ENCODE peak calls at places on chromosomes 12 and 14, in nine cellular contexts. One of them, this sample, is unnamed.
A peak's percentile ranks its signal among the peaks of the same experiment; 100 is the strongest.

GRCh38 chr14:26286066-26286791 is 311.6 kb downstream of the NOVA1 start:
- DNase-seq in psoas muscle: no peak
- DNase-seq in HepG2: no peak
- DNase-seq in naive thymus-derived CD4-positive, alpha-beta T cell: no peak
- DNase-seq in right cardiac atrium: no peak
- DNase-seq in RWPE2: no peak
- DNase-seq in uterus: peak; percentile 26
- DNase-seq in PC-3: no peak
- DNase-seq in CD8-positive, alpha-beta T cell: no peak
- DNase-seq in this sample: no peak

GRCh38 chr12:18998343-18999270 is 130.9 kb upstream of the PLEKHA5 start:
- DNase-seq in psoas muscle: no peak
- DNase-seq in HepG2: no peak
- DNase-seq in naive thymus-derived CD4-positive, alpha-beta T cell: no peak
- DNase-seq in right cardiac atrium: no peak
- DNase-seq in RWPE2: no peak
- DNase-seq in uterus: no peak
- DNase-seq in PC-3: peak; percentile 67
- DNase-seq in CD8-positive, alpha-beta T cell: no peak
- DNase-seq in this sample: no peak

GRCh38 chr12:132523576-132524331 is 33.8 kb downstream of the FBRSL1 start:
- DNase-seq in psoas muscle: peak; percentile 73
- DNase-seq in HepG2: peak; percentile 32
- DNase-seq in naive thymus-derived CD4-positive, alpha-beta T cell: peak; percentile 71
- DNase-seq in right cardiac atrium: peak; percentile 71
- DNase-seq in RWPE2: no peak
- DNase-seq in uterus: peak; percentile 43
- DNase-seq in PC-3: peak; percentile 66
- DNase-seq in CD8-positive, alpha-beta T cell: peak; percentile 58
- DNase-seq in this sample: peak; percentile 64

GRCh38 chr12:93050026-93050747 is 121.1 kb upstream of the EEA1 start:
- DNase-seq in psoas muscle: no peak
- DNase-seq in HepG2: no peak
- DNase-seq in naive thymus-derived CD4-positive, alpha-beta T cell: no peak
- DNase-seq in right cardiac atrium: no peak
- DNase-seq in RWPE2: no peak
- DNase-seq in uterus: no peak
- DNase-seq in PC-3: peak; percentile 40
- DNase-seq in CD8-positive, alpha-beta T cell: no peak
- DNase-seq in this sample: no peak

GRCh38 chr14:52996493-52996892 is 45.6 kb upstream of the FERMT2 start:
- DNase-seq in psoas muscle: no peak
- DNase-seq in HepG2: no peak
- DNase-seq in naive thymus-derived CD4-positive, alpha-beta T cell: no peak
- DNase-seq in right cardiac atrium: no peak
- DNase-seq in RWPE2: no peak
- DNase-seq in uterus: no peak
- DNase-seq in PC-3: no peak
- DNase-seq in CD8-positive, alpha-beta T cell: no peak
- DNase-seq in this sample: no peak

GRCh38 chr14:93268406-93268805 is 61.4 kb downstream of the UBR7 start:
- DNase-seq in psoas muscle: no peak
- DNase-seq in HepG2: no peak
- DNase-seq in naive thymus-derived CD4-positive, alpha-beta T cell: no peak
- DNase-seq in right cardiac atrium: no peak
- DNase-seq in RWPE2: no peak
- DNase-seq in uterus: no peak
- DNase-seq in PC-3: no peak
- DNase-seq in CD8-positive, alpha-beta T cell: no peak
- DNase-seq in this sample: no peak

GRCh38 chr12:89552376-89552775 is 26.5 kb upstream of the POC1B start:
- DNase-seq in psoas muscle: no peak
- DNase-seq in HepG2: no peak
- DNase-seq in naive thymus-derived CD4-positive, alpha-beta T cell: no peak
- DNase-seq in right cardiac atrium: no peak
- DNase-seq in RWPE2: no peak
- DNase-seq in uterus: no peak
- DNase-seq in PC-3: peak; percentile 32
- DNase-seq in CD8-positive, alpha-beta T cell: no peak
- DNase-seq in this sample: no peak

GRCh38 chr12:10562306-10562933 is 51.0 kb downstream of the MAGOHB start:
- DNase-seq in psoas muscle: no peak
- DNase-seq in HepG2: peak; percentile 16
- DNase-seq in naive thymus-derived CD4-positive, alpha-beta T cell: peak; percentile 51
- DNase-seq in right cardiac atrium: no peak
- DNase-seq in RWPE2: no peak
- DNase-seq in uterus: no peak
- DNase-seq in PC-3: peak; percentile 87
- DNase-seq in CD8-positive, alpha-beta T cell: no peak
- DNase-seq in this sample: peak; percentile 47

GRCh38 chr14:95270203-95270602 is 49.5 kb downstream of the CLMN start:
- DNase-seq in psoas muscle: no peak
- DNase-seq in HepG2: no peak
- DNase-seq in naive thymus-derived CD4-positive, alpha-beta T cell: no peak
- DNase-seq in right cardiac atrium: no peak
- DNase-seq in RWPE2: no peak
- DNase-seq in uterus: no peak
- DNase-seq in PC-3: no peak
- DNase-seq in CD8-positive, alpha-beta T cell: no peak
- DNase-seq in this sample: no peak

GRCh38 chr12:49367381-49368239 is at the start of gene SPATS2:
- DNase-seq in psoas muscle: peak; percentile 95
- DNase-seq in HepG2: no peak
- DNase-seq in naive thymus-derived CD4-positive, alpha-beta T cell: no peak
- DNase-seq in right cardiac atrium: peak; percentile 97
- DNase-seq in RWPE2: no peak
- DNase-seq in uterus: peak; percentile 94
- DNase-seq in PC-3: no peak
- DNase-seq in CD8-positive, alpha-beta T cell: no peak
- DNase-seq in this sample: no peak

GRCh38 chr12:88579572-88579940 is 715 bp downstream of the KITLG start:
- DNase-seq in psoas muscle: peak; percentile 47
- DNase-seq in HepG2: no peak
- DNase-seq in naive thymus-derived CD4-positive, alpha-beta T cell: no peak
- DNase-seq in right cardiac atrium: peak; percentile 45
- DNase-seq in RWPE2: no peak
- DNase-seq in uterus: peak; percentile 44
- DNase-seq in PC-3: peak; percentile 49
- DNase-seq in CD8-positive, alpha-beta T cell: no peak
- DNase-seq in this sample: no peak

GRCh38 chr12:62724285-62724684 is 210.7 kb downstream of the PPM1H start:
- DNase-seq in psoas muscle: no peak
- DNase-seq in HepG2: no peak
- DNase-seq in naive thymus-derived CD4-positive, alpha-beta T cell: no peak
- DNase-seq in right cardiac atrium: no peak
- DNase-seq in RWPE2: no peak
- DNase-seq in uterus: no peak
- DNase-seq in PC-3: no peak
- DNase-seq in CD8-positive, alpha-beta T cell: no peak
- DNase-seq in this sample: no peak

GRCh38 chr14:90574640-90575131 is 177.9 kb downstream of the CALM1 start:
- DNase-seq in psoas muscle: peak; percentile 46
- DNase-seq in HepG2: no peak
- DNase-seq in naive thymus-derived CD4-positive, alpha-beta T cell: no peak
- DNase-seq in right cardiac atrium: peak; percentile 44
- DNase-seq in RWPE2: no peak
- DNase-seq in uterus: no peak
- DNase-seq in PC-3: no peak
- DNase-seq in CD8-positive, alpha-beta T cell: no peak
- DNase-seq in this sample: no peak

GRCh38 chr14:100067481-100067880 is 2.3 kb downstream of the EVL start:
- DNase-seq in psoas muscle: no peak
- DNase-seq in HepG2: no peak
- DNase-seq in naive thymus-derived CD4-positive, alpha-beta T cell: peak; percentile 13
- DNase-seq in right cardiac atrium: no peak
- DNase-seq in RWPE2: no peak
- DNase-seq in uterus: no peak
- DNase-seq in PC-3: no peak
- DNase-seq in CD8-positive, alpha-beta T cell: no peak
- DNase-seq in this sample: no peak

GRCh38 chr12:117360222-117360550 is 1.2 kb downstream of the NOS1 start:
- DNase-seq in psoas muscle: no peak
- DNase-seq in HepG2: no peak
- DNase-seq in naive thymus-derived CD4-positive, alpha-beta T cell: no peak
- DNase-seq in right cardiac atrium: no peak
- DNase-seq in RWPE2: no peak
- DNase-seq in uterus: no peak
- DNase-seq in PC-3: no peak
- DNase-seq in CD8-positive, alpha-beta T cell: no peak
- DNase-seq in this sample: no peak

GRCh38 chr12:94892544-94893267 is 110.8 kb downstream of the NDUFA12 start:
- DNase-seq in psoas muscle: no peak
- DNase-seq in HepG2: no peak
- DNase-seq in naive thymus-derived CD4-positive, alpha-beta T cell: no peak
- DNase-seq in right cardiac atrium: no peak
- DNase-seq in RWPE2: no peak
- DNase-seq in uterus: no peak
- DNase-seq in PC-3: no peak
- DNase-seq in CD8-positive, alpha-beta T cell: no peak
- DNase-seq in this sample: no peak

GRCh38 chr12:94889512-94890210 is 113.8 kb downstream of the NDUFA12 start:
- DNase-seq in psoas muscle: no peak
- DNase-seq in HepG2: no peak
- DNase-seq in naive thymus-derived CD4-positive, alpha-beta T cell: no peak
- DNase-seq in right cardiac atrium: no peak
- DNase-seq in RWPE2: no peak
- DNase-seq in uterus: no peak
- DNase-seq in PC-3: no peak
- DNase-seq in CD8-positive, alpha-beta T cell: no peak
- DNase-seq in this sample: no peak
- H3K4me1 ChIP-seq in psoas muscle: no peaks in the 10 kb centered on the region
- H3K4me1 ChIP-seq in HepG2: no peaks in the 10 kb centered on the region
- H3K4me1 ChIP-seq in naive thymus-derived CD4-positive, alpha-beta T cell: no peaks in the 10 kb centered on the region
- H3K4me1 ChIP-seq in right cardiac atrium: no peaks in the 10 kb centered on the region
- H3K4me1 ChIP-seq in RWPE2: no peaks in the 10 kb centered on the region
- H3K4me1 ChIP-seq in uterus: no peaks in the 10 kb centered on the region
- H3K4me1 ChIP-seq in PC-3: no peaks in the 10 kb centered on the region
- H3K4me1 ChIP-seq in CD8-positive, alpha-beta T cell: no peaks in the 10 kb centered on the region
- H3K4me1 ChIP-seq in this sample: no peaks in the 10 kb centered on the region

GRCh38 chr14:61469771-61470170 is 148.4 kb downstream of the PRKCH start:
- DNase-seq in psoas muscle: no peak
- DNase-seq in HepG2: no peak
- DNase-seq in naive thymus-derived CD4-positive, alpha-beta T cell: no peak
- DNase-seq in right cardiac atrium: no peak
- DNase-seq in RWPE2: no peak
- DNase-seq in uterus: no peak
- DNase-seq in PC-3: no peak
- DNase-seq in CD8-positive, alpha-beta T cell: no peak
- DNase-seq in this sample: no peak
- H3K4me1 ChIP-seq in psoas muscle: peaks cover 20% of the 10 kb centered on the region
- H3K4me1 ChIP-seq in HepG2: peaks cover 45% of the 10 kb centered on the region
- H3K4me1 ChIP-seq in naive thymus-derived CD4-positive, alpha-beta T cell: peaks cover 59% of the 10 kb centered on the region
- H3K4me1 ChIP-seq in right cardiac atrium: peaks cover 29% of the 10 kb centered on the region
- H3K4me1 ChIP-seq in RWPE2: peaks cover 75% of the 10 kb centered on the region
- H3K4me1 ChIP-seq in uterus: peaks cover 8% of the 10 kb centered on the region
- H3K4me1 ChIP-seq in PC-3: peaks cover 51% of the 10 kb centered on the region
- H3K4me1 ChIP-seq in CD8-positive, alpha-beta T cell: peaks cover 74% of the 10 kb centered on the region
- H3K4me1 ChIP-seq in this sample: peaks cover 65% of the 10 kb centered on the region

GRCh38 chr12:1931642-1932041 is 13.2 kb upstream of the CACNA2D4 start:
- DNase-seq in psoas muscle: no peak
- DNase-seq in HepG2: no peak
- DNase-seq in naive thymus-derived CD4-positive, alpha-beta T cell: no peak
- DNase-seq in right cardiac atrium: no peak
- DNase-seq in RWPE2: no peak
- DNase-seq in uterus: no peak
- DNase-seq in PC-3: no peak
- DNase-seq in CD8-positive, alpha-beta T cell: no peak
- DNase-seq in this sample: no peak
- H3K4me1 ChIP-seq in psoas muscle: peaks cover 48% of the 10 kb centered on the region
- H3K4me1 ChIP-seq in HepG2: no peaks in the 10 kb centered on the region
- H3K4me1 ChIP-seq in naive thymus-derived CD4-positive, alpha-beta T cell: no peaks in the 10 kb centered on the region
- H3K4me1 ChIP-seq in right cardiac atrium: peaks cover 4% of the 10 kb centered on the region
- H3K4me1 ChIP-seq in RWPE2: no peaks in the 10 kb centered on the region
- H3K4me1 ChIP-seq in uterus: peaks cover 9% of the 10 kb centered on the region
- H3K4me1 ChIP-seq in PC-3: peaks cover 12% of the 10 kb centered on the region
- H3K4me1 ChIP-seq in CD8-positive, alpha-beta T cell: peaks cover 5% of the 10 kb centered on the region
- H3K4me1 ChIP-seq in this sample: no peaks in the 10 kb centered on the region

DNA sequence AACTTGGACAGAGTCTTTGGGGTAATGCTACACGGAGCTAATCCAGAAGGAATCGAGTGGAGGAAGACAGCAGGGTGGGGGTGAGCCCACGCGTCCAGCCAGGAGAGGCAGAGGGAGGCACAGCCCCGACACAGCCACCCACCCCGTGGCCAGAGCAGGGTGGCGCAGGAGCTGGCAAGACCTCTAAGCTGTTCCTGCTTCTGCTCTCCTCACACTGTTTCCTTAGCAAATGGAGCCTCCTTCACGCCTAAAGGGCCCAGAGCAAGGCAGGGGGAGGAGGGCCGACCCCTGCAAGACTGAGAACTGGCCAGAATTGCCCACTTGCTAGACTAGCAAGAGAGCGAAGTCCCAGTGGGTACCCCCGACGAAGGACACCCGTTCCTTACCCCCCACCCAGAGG is 91.5 kb downstream of the FBXL14 start:
- DNase-seq in psoas muscle: no peak
- DNase-seq in HepG2: no peak
- DNase-seq in naive thymus-derived CD4-positive, alpha-beta T cell: no peak
- DNase-seq in right cardiac atrium: no peak
- DNase-seq in RWPE2: peak; percentile 17
- DNase-seq in uterus: no peak
- DNase-seq in PC-3: no peak
- DNase-seq in CD8-positive, alpha-beta T cell: no peak
- DNase-seq in this sample: no peak
- H3K4me1 ChIP-seq in psoas muscle: peaks cover 24% of the 10 kb centered on the region
- H3K4me1 ChIP-seq in HepG2: no peaks in the 10 kb centered on the region
- H3K4me1 ChIP-seq in naive thymus-derived CD4-positive, alpha-beta T cell: peaks cover 11% of the 10 kb centered on the region
- H3K4me1 ChIP-seq in right cardiac atrium: no peaks in the 10 kb centered on the region
- H3K4me1 ChIP-seq in RWPE2: no peaks in the 10 kb centered on the region
- H3K4me1 ChIP-seq in uterus: peaks cover 4% of the 10 kb centered on the region
- H3K4me1 ChIP-seq in PC-3: peaks cover 7% of the 10 kb centered on the region
- H3K4me1 ChIP-seq in CD8-positive, alpha-beta T cell: peaks cover 8% of the 10 kb centered on the region
- H3K4me1 ChIP-seq in this sample: peaks cover 4% of the 10 kb centered on the region

GRCh38 chr12:113232232-113232615 is 11.0 kb downstream of the TPCN1 start:
- DNase-seq in psoas muscle: no peak
- DNase-seq in HepG2: no peak
- DNase-seq in naive thymus-derived CD4-positive, alpha-beta T cell: no peak
- DNase-seq in right cardiac atrium: no peak
- DNase-seq in RWPE2: no peak
- DNase-seq in uterus: no peak
- DNase-seq in PC-3: no peak
- DNase-seq in CD8-positive, alpha-beta T cell: no peak
- DNase-seq in this sample: no peak
- H3K4me1 ChIP-seq in psoas muscle: peaks cover 89% of the 10 kb centered on the region
- H3K4me1 ChIP-seq in HepG2: peaks cover 70% of the 10 kb centered on the region
- H3K4me1 ChIP-seq in naive thymus-derived CD4-positive, alpha-beta T cell: peaks cover 54% of the 10 kb centered on the region
- H3K4me1 ChIP-seq in right cardiac atrium: peaks cover 39% of the 10 kb centered on the region
- H3K4me1 ChIP-seq in RWPE2: peaks cover 10% of the 10 kb centered on the region
- H3K4me1 ChIP-seq in uterus: no peaks in the 10 kb centered on the region
- H3K4me1 ChIP-seq in PC-3: no peaks in the 10 kb centered on the region
- H3K4me1 ChIP-seq in CD8-positive, alpha-beta T cell: peaks cover 41% of the 10 kb centered on the region
- H3K4me1 ChIP-seq in this sample: peaks cover 13% of the 10 kb centered on the region

DNA sequence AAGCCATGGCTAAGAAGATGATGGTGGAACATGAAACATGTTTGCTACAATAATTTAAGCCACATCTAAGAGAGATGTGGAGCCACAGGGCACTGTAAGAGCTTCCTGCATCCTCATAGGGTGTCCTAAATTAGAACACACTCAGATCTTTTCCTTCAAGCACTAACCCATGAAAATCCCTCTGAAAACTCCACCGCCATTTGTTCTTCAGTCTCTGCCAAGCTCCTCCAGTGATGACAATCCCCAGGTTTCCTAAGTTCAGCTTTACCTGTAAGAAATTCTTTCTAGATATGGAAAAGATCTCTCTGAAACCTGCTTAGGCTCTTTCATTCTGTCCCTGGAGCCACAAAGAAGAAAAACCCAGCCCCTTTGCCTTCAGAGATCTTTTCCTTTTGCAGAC is 907.1 kb downstream of the VRK1 start:
- DNase-seq in psoas muscle: no peak
- DNase-seq in HepG2: no peak
- DNase-seq in naive thymus-derived CD4-positive, alpha-beta T cell: no peak
- DNase-seq in right cardiac atrium: no peak
- DNase-seq in RWPE2: no peak
- DNase-seq in uterus: no peak
- DNase-seq in PC-3: no peak
- DNase-seq in CD8-positive, alpha-beta T cell: no peak
- DNase-seq in this sample: no peak
- H3K4me1 ChIP-seq in psoas muscle: no peaks in the 10 kb centered on the region
- H3K4me1 ChIP-seq in HepG2: no peaks in the 10 kb centered on the region
- H3K4me1 ChIP-seq in naive thymus-derived CD4-positive, alpha-beta T cell: peaks cover 75% of the 10 kb centered on the region
- H3K4me1 ChIP-seq in right cardiac atrium: no peaks in the 10 kb centered on the region
- H3K4me1 ChIP-seq in RWPE2: no peaks in the 10 kb centered on the region
- H3K4me1 ChIP-seq in uterus: no peaks in the 10 kb centered on the region
- H3K4me1 ChIP-seq in PC-3: no peaks in the 10 kb centered on the region
- H3K4me1 ChIP-seq in CD8-positive, alpha-beta T cell: peaks cover 77% of the 10 kb centered on the region
- H3K4me1 ChIP-seq in this sample: peaks cover 80% of the 10 kb centered on the region